ENCODE peak calls at places on chromosomes 6 and 20, in six cellular contexts. Q, J, H, Z, K and F are unnamed samples.

GRCh38 chr6:36984581-36985383 is 1.2 kb downstream of the MTCH1 start:
- DNase-seq in H (no peak), Z (peak), K (peak), Q (peak), J (no peak), F (peak)

GRCh38 chr6:149235130-149235561 is 82.4 kb upstream of the TAB2 start:
- DNase-seq in J (no peak), K (peak), Q (peak), Z (peak), H (no peak), F (no peak)

GRCh38 chr6:38239719-38240451 is 399.8 kb downstream of the BTBD9 start:
- DNase-seq in Q (peak), J (no peak), Z (no peak), H (no peak), K (no peak), F (no peak)

GRCh38 chr6:144283781-144284473 is 1.2 kb upstream of the UTRN start:
- DNase-seq in J (no peak), H (no peak), K (no peak), Q (peak), Z (no peak), F (no peak)

GRCh38 chr6:29723666-29724588 is 693 bp downstream of the HLA-F start:
- DNase-seq in J (no peak), Q (peak), K (no peak), H (no peak), Z (no peak), F (peak)

GRCh38 chr6:27157461-27158315 is 89.8 kb upstream of the PRSS16 start:
- DNase-seq in J (peak), Z (peak), Q (peak), K (no peak), H (no peak), F (peak)

GRCh38 chr6:133568970-133569889 is 319.7 kb upstream of the TCF21 start:
- DNase-seq in Q (peak), K (no peak), J (no peak), H (peak), Z (peak), F (peak)

GRCh38 chr20:50572922-50573777 is 63.0 kb downstream of the PTPN1 start:
- DNase-seq in J (no peak), K (peak), Q (peak), Z (peak), H (no peak), F (peak)

GRCh38 chr6:111794716-111795452 is 78.4 kb downstream of the FYN start:
- DNase-seq in Q (no peak), J (no peak), H (no peak), Z (no peak), K (no peak), F (no peak)